ENCODE peak calls at places on chromosomes 12 and 14, in four cellular contexts. One of them, this sample, is unnamed. For H3K4me1, the result is how much of the 10 kb centered on the place peaks cover.

GRCh38 chr14:100314724-100315123 is 8.4 kb upstream of the SLC25A47 start:
- DNase-seq in tibial nerve: no peak
- DNase-seq in SJCRH30: no peak
- DNase-seq in BE2C: no peak
- DNase-seq in this sample: no peak

GRCh38 chr14:39217214-39217879 is 16.4 kb upstream of the MIA2 start:
- DNase-seq in SJCRH30: no peak
- DNase-seq in BE2C: no peak
- DNase-seq in tibial nerve: no peak
- DNase-seq in this sample: no peak

GRCh38 chr12:19971396-19971802 is 396.9 kb upstream of the PDE3A start:
- DNase-seq in BE2C: peak
- DNase-seq in tibial nerve: no peak
- DNase-seq in SJCRH30: no peak
- DNase-seq in this sample: no peak

GRCh38 chr12:20527396-20528154 is 159.2 kb downstream of the PDE3A start:
- DNase-seq in BE2C: no peak
- DNase-seq in tibial nerve: no peak
- DNase-seq in SJCRH30: no peak
- DNase-seq in this sample: no peak

GRCh38 chr14:32584079-32584478 is 255.0 kb downstream of the AKAP6 start:
- DNase-seq in SJCRH30: no peak
- DNase-seq in BE2C: no peak
- DNase-seq in tibial nerve: no peak
- DNase-seq in this sample: no peak

GRCh38 chr12:25958254-25959068 is at the start of gene RASSF8:
- DNase-seq in BE2C: peak
- DNase-seq in SJCRH30: peak
- DNase-seq in tibial nerve: peak
- DNase-seq in this sample: peak

GRCh38 chr12:96236221-96236822 is 42.1 kb downstream of the ELK3 start:
- DNase-seq in BE2C: no peak
- DNase-seq in tibial nerve: no peak
- DNase-seq in SJCRH30: no peak
- DNase-seq in this sample: peak

GRCh38 chr12:9340422-9341259 is 132.4 kb upstream of the PZP start:
- DNase-seq in BE2C: no peak
- DNase-seq in SJCRH30: peak
- DNase-seq in tibial nerve: no peak
- DNase-seq in this sample: no peak

GRCh38 chr12:126537961-126538530 is 1472.8 kb downstream of the AACS start:
- DNase-seq in SJCRH30: no peak
- DNase-seq in tibial nerve: no peak
- DNase-seq in BE2C: no peak
- DNase-seq in this sample: no peak

GRCh38 chr12:127677537-127678131 is 589.3 kb upstream of the TMEM132C start:
- DNase-seq in BE2C: peak
- DNase-seq in tibial nerve: peak
- DNase-seq in SJCRH30: peak
- DNase-seq in this sample: peak

GRCh38 chr12:28681980-28682379 is 467.1 kb upstream of the FAR2 start:
- DNase-seq in tibial nerve: no peak
- DNase-seq in BE2C: no peak
- DNase-seq in SJCRH30: no peak
- DNase-seq in this sample: no peak

GRCh38 chr12:78641837-78642423 is 222.6 kb upstream of the SYT1 start:
- DNase-seq in SJCRH30: no peak
- DNase-seq in tibial nerve: no peak
- DNase-seq in BE2C: peak
- DNase-seq in this sample: no peak

GRCh38 chr12:83276904-83277303 is 590.2 kb downstream of the TMTC2 start:
- DNase-seq in BE2C: no peak
- DNase-seq in SJCRH30: no peak
- DNase-seq in tibial nerve: no peak
- DNase-seq in this sample: no peak

GRCh38 chr12:85559534-85559933 is 276.7 kb downstream of the RASSF9 start:
- DNase-seq in SJCRH30: no peak
- DNase-seq in tibial nerve: no peak
- DNase-seq in BE2C: no peak
- DNase-seq in this sample: no peak

GRCh38 chr12:57840701-57841100 is 5.8 kb downstream of the CTDSP2 start:
- DNase-seq in BE2C: peak
- DNase-seq in tibial nerve: no peak
- DNase-seq in SJCRH30: no peak
- DNase-seq in this sample: no peak

GRCh38 chr12:24743891-24744793 is 204.8 kb downstream of the BCAT1 start:
- DNase-seq in SJCRH30: no peak
- DNase-seq in tibial nerve: no peak
- DNase-seq in BE2C: no peak
- DNase-seq in this sample: no peak

GRCh38 chr12:54648265-54648664 is at the start of gene DCD:
- DNase-seq in tibial nerve: no peak
- DNase-seq in SJCRH30: no peak
- DNase-seq in BE2C: no peak
- DNase-seq in this sample: no peak

GRCh38 chr12:69779928-69780327 is 41.3 kb downstream of the RAB3IP start:
- DNase-seq in tibial nerve: no peak
- DNase-seq in SJCRH30: peak
- DNase-seq in BE2C: peak
- DNase-seq in this sample: no peak

GRCh38 chr14:69610859-69611263 is 535 bp upstream of the SUSD6 start:
- DNase-seq in SJCRH30: no peak
- DNase-seq in tibial nerve: no peak
- DNase-seq in BE2C: no peak
- DNase-seq in this sample: no peak

GRCh38 chr14:31752867-31753661 is 191.9 kb downstream of the NUBPL start:
- DNase-seq in BE2C: no peak
- DNase-seq in tibial nerve: no peak
- DNase-seq in SJCRH30: no peak
- DNase-seq in this sample: no peak

GRCh38 chr12:58225067-58225877 is 283.9 kb downstream of the ATP23 start:
- DNase-seq in BE2C: no peak
- DNase-seq in SJCRH30: no peak
- DNase-seq in tibial nerve: no peak
- DNase-seq in this sample: no peak

GRCh38 chr12:91387461-91388134 is 205.0 kb upstream of the DCN start:
- DNase-seq in SJCRH30: no peak
- DNase-seq in BE2C: no peak
- DNase-seq in tibial nerve: no peak
- DNase-seq in this sample: no peak

DNA sequence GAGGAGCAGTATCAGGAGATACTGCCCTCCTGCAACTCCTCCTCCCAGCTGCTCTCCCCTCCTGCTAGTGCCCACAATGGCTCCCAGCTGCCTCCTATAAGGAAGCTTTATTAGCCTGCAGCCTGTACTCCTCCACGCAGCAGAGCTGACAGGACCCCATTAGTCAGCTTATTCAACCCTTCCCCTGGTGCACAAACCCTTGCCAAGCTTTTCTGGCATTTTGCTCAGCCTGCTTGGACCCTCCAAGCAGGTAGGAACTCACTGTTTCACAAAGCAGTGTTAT is 6.9 kb upstream of the AQP2 start:
- DNase-seq in SJCRH30: no peak
- DNase-seq in tibial nerve: no peak
- DNase-seq in BE2C: no peak
- DNase-seq in this sample: no peak
- H3K4me1 ChIP-seq in SJCRH30: under half
- H3K4me1 ChIP-seq in tibial nerve: under half
- H3K4me1 ChIP-seq in BE2C: under half
- H3K4me1 ChIP-seq in this sample: under half

GRCh38 chr12:68236421-68237059 is 10.9 kb upstream of the IL26 start:
- DNase-seq in tibial nerve: no peak
- DNase-seq in SJCRH30: no peak
- DNase-seq in BE2C: no peak
- DNase-seq in this sample: no peak

GRCh38 chr12:68237523-68238070 is 12.0 kb upstream of the IL26 start:
- DNase-seq in tibial nerve: no peak
- DNase-seq in BE2C: no peak
- DNase-seq in SJCRH30: peak
- DNase-seq in this sample: no peak

GRCh38 chr12:68239309-68239708 is 13.7 kb upstream of the IL26 start:
- DNase-seq in BE2C: no peak
- DNase-seq in tibial nerve: no peak
- DNase-seq in SJCRH30: no peak
- DNase-seq in this sample: no peak

GRCh38 chr12:68235576-68235975 is 10.0 kb upstream of the IL26 start:
- DNase-seq in BE2C: no peak
- DNase-seq in tibial nerve: no peak
- DNase-seq in SJCRH30: no peak
- DNase-seq in this sample: no peak

GRCh38 chr12:68237068-68237467 is 11.5 kb upstream of the IL26 start:
- DNase-seq in SJCRH30: no peak
- DNase-seq in BE2C: no peak
- DNase-seq in tibial nerve: no peak
- DNase-seq in this sample: no peak
- H3K4me3 ChIP-seq in SJCRH30: no peak
- H3K4me3 ChIP-seq in BE2C: peak
- H3K4me3 ChIP-seq in tibial nerve: peak
- H3K4me3 ChIP-seq in this sample: peak

GRCh38 chr12:124855275-124855957 is 8.2 kb downstream of the SCARB1 start:
- DNase-seq in BE2C: no peak
- DNase-seq in tibial nerve: no peak
- DNase-seq in SJCRH30: no peak
- DNase-seq in this sample: no peak
- H3K4me1 ChIP-seq in BE2C: under half
- H3K4me1 ChIP-seq in tibial nerve: under half
- H3K4me1 ChIP-seq in SJCRH30: under half
- H3K4me1 ChIP-seq in this sample: under half

GRCh38 chr12:50927356-50927755 is 25.0 kb upstream of the HIGD1C start:
- DNase-seq in BE2C: no peak
- DNase-seq in tibial nerve: no peak
- DNase-seq in SJCRH30: no peak
- DNase-seq in this sample: no peak
- H3K4me3 ChIP-seq in BE2C: peak
- H3K4me3 ChIP-seq in tibial nerve: peak
- H3K4me3 ChIP-seq in SJCRH30: no peak
- H3K4me3 ChIP-seq in this sample: peak

GRCh38 chr12:67885370-67886169 is 103.7 kb upstream of the IFNG-AS1 start:
- DNase-seq in tibial nerve: no peak
- DNase-seq in SJCRH30: no peak
- DNase-seq in BE2C: no peak
- DNase-seq in this sample: no peak

GRCh38 chr12:67887065-67887464 is 102.2 kb upstream of the IFNG-AS1 start:
- DNase-seq in BE2C: no peak
- DNase-seq in SJCRH30: no peak
- DNase-seq in tibial nerve: no peak
- DNase-seq in this sample: no peak

GRCh38 chr12:67881565-67881964 is 107.7 kb upstream of the IFNG-AS1 start:
- DNase-seq in BE2C: no peak
- DNase-seq in tibial nerve: no peak
- DNase-seq in SJCRH30: no peak
- DNase-seq in this sample: no peak

GRCh38 chr12:67879937-67880336 is 109.3 kb upstream of the IFNG-AS1 start:
- DNase-seq in BE2C: no peak
- DNase-seq in tibial nerve: no peak
- DNase-seq in SJCRH30: no peak
- DNase-seq in this sample: no peak

GRCh38 chr12:67884596-67884995 is 104.7 kb upstream of the IFNG-AS1 start:
- DNase-seq in tibial nerve: no peak
- DNase-seq in SJCRH30: no peak
- DNase-seq in BE2C: no peak
- DNase-seq in this sample: no peak
- H3K4me1 ChIP-seq in tibial nerve: under half
- H3K4me1 ChIP-seq in SJCRH30: under half
- H3K4me1 ChIP-seq in BE2C: under half
- H3K4me1 ChIP-seq in this sample: under half

DNA sequence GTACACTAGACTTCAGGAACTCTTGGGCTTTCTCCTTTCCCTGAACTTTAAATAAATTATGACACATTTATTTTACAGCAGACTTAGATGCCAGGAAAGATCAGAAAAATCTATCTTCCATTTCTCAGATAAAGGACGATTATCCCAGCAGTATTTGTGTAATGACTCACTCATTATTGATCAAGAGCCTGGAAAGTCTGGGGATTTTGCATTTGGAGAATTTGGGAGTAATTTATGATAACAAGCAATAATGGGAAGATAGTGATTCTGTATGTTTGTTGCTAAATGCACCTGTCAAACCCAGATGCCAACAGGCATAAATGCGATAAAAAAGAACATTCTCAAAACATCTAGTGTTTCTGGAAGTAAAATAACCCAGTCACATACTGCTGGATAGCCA is 480.2 kb upstream of the ATP2B1 start:
- DNase-seq in BE2C: no peak
- DNase-seq in tibial nerve: no peak
- DNase-seq in SJCRH30: no peak
- DNase-seq in this sample: no peak
- H3K4me3 ChIP-seq in BE2C: no peak
- H3K4me3 ChIP-seq in tibial nerve: no peak
- H3K4me3 ChIP-seq in SJCRH30: no peak
- H3K4me3 ChIP-seq in this sample: no peak

This sample was measured in tibial artery.